ENCODE peak calls at places on chromosomes 4 and X, in nine cellular contexts. One of them, this sample, is unnamed.
A peak's percentile ranks its signal among the peaks of the same experiment; 100 is the strongest.

GRCh38 chrX:119401569-119401968 is 2.4 kb downstream of the SLC25A43 start:
- DNase-seq in Peyer's patch: no peak
- DNase-seq in CD8-positive, alpha-beta T cell: no peak
- DNase-seq in DND-41: no peak
- DNase-seq in mesenchymal stem cell: no peak
- DNase-seq in right lobe of liver: no peak
- DNase-seq in esophagus squamous epithelium: no peak
- DNase-seq in tibial nerve: no peak
- DNase-seq in SJCRH30: no peak
- DNase-seq in this sample: no peak

GRCh38 chr4:11429646-11430045 is 952 bp upstream of the HS3ST1 start:
- DNase-seq in Peyer's patch: no peak
- DNase-seq in CD8-positive, alpha-beta T cell: no peak
- DNase-seq in DND-41: no peak
- DNase-seq in mesenchymal stem cell: no peak
- DNase-seq in right lobe of liver: no peak
- DNase-seq in esophagus squamous epithelium: no peak
- DNase-seq in tibial nerve: no peak
- DNase-seq in SJCRH30: no peak
- DNase-seq in this sample: no peak

GRCh38 chr4:125703443-125703842 is 388.7 kb downstream of the FAT4 start:
- DNase-seq in Peyer's patch: no peak
- DNase-seq in CD8-positive, alpha-beta T cell: no peak
- DNase-seq in DND-41: no peak
- DNase-seq in mesenchymal stem cell: peak; percentile 47
- DNase-seq in right lobe of liver: no peak
- DNase-seq in esophagus squamous epithelium: no peak
- DNase-seq in tibial nerve: no peak
- DNase-seq in SJCRH30: no peak
- DNase-seq in this sample: no peak

GRCh38 chr4:156101571-156101970 is 147.9 kb upstream of the CTSO start:
- DNase-seq in Peyer's patch: no peak
- DNase-seq in CD8-positive, alpha-beta T cell: no peak
- DNase-seq in DND-41: no peak
- DNase-seq in mesenchymal stem cell: no peak
- DNase-seq in right lobe of liver: no peak
- DNase-seq in esophagus squamous epithelium: no peak
- DNase-seq in tibial nerve: no peak
- DNase-seq in SJCRH30: no peak
- DNase-seq in this sample: no peak

GRCh38 chr4:24260922-24261581 is 323.3 kb downstream of the DHX15 start:
- DNase-seq in Peyer's patch: no peak
- DNase-seq in CD8-positive, alpha-beta T cell: no peak
- DNase-seq in DND-41: no peak
- DNase-seq in mesenchymal stem cell: no peak
- DNase-seq in right lobe of liver: no peak
- DNase-seq in esophagus squamous epithelium: no peak
- DNase-seq in tibial nerve: peak; percentile 17
- DNase-seq in SJCRH30: no peak
- DNase-seq in this sample: no peak

GRCh38 chr4:73139991-73140390 is 70.5 kb upstream of the COX18 start:
- DNase-seq in Peyer's patch: no peak
- DNase-seq in CD8-positive, alpha-beta T cell: no peak
- DNase-seq in DND-41: no peak
- DNase-seq in mesenchymal stem cell: peak; percentile 38
- DNase-seq in right lobe of liver: no peak
- DNase-seq in esophagus squamous epithelium: no peak
- DNase-seq in tibial nerve: no peak
- DNase-seq in SJCRH30: peak; percentile 71
- DNase-seq in this sample: no peak

GRCh38 chr4:107133965-107134364 is 97.9 kb upstream of the DKK2 start:
- DNase-seq in Peyer's patch: no peak
- DNase-seq in CD8-positive, alpha-beta T cell: no peak
- DNase-seq in DND-41: no peak
- DNase-seq in mesenchymal stem cell: no peak
- DNase-seq in right lobe of liver: no peak
- DNase-seq in esophagus squamous epithelium: no peak
- DNase-seq in tibial nerve: no peak
- DNase-seq in SJCRH30: no peak
- DNase-seq in this sample: no peak

GRCh38 chr4:32499176-32499575 is 1779.0 kb downstream of the PCDH7 start:
- DNase-seq in Peyer's patch: no peak
- DNase-seq in CD8-positive, alpha-beta T cell: no peak
- DNase-seq in DND-41: no peak
- DNase-seq in mesenchymal stem cell: no peak
- DNase-seq in right lobe of liver: no peak
- DNase-seq in esophagus squamous epithelium: no peak
- DNase-seq in tibial nerve: no peak
- DNase-seq in SJCRH30: no peak
- DNase-seq in this sample: no peak

GRCh38 chr4:1047106-1047975 is 35.9 kb downstream of the FGFRL1 start:
- DNase-seq in Peyer's patch: peak; percentile 63
- DNase-seq in CD8-positive, alpha-beta T cell: no peak
- DNase-seq in DND-41: no peak
- DNase-seq in mesenchymal stem cell: no peak
- DNase-seq in right lobe of liver: peak; percentile 66
- DNase-seq in esophagus squamous epithelium: no peak
- DNase-seq in tibial nerve: no peak
- DNase-seq in SJCRH30: no peak
- DNase-seq in this sample: no peak

GRCh38 chrX:17024896-17025295 is 78.4 kb downstream of the REPS2 start:
- DNase-seq in Peyer's patch: peak; percentile 50
- DNase-seq in CD8-positive, alpha-beta T cell: no peak
- DNase-seq in DND-41: peak; percentile 4
- DNase-seq in mesenchymal stem cell: no peak
- DNase-seq in right lobe of liver: no peak
- DNase-seq in esophagus squamous epithelium: no peak
- DNase-seq in tibial nerve: no peak
- DNase-seq in SJCRH30: no peak
- DNase-seq in this sample: no peak

GRCh38 chr4:123127865-123128264 is 205.5 kb upstream of the NUDT6 start:
- DNase-seq in Peyer's patch: no peak
- DNase-seq in CD8-positive, alpha-beta T cell: no peak
- DNase-seq in DND-41: no peak
- DNase-seq in mesenchymal stem cell: peak; percentile 48
- DNase-seq in right lobe of liver: no peak
- DNase-seq in esophagus squamous epithelium: no peak
- DNase-seq in tibial nerve: no peak
- DNase-seq in SJCRH30: no peak
- DNase-seq in this sample: no peak

GRCh38 chr4:94453534-94453963 is 1.8 kb downstream of the PDLIM5 start:
- DNase-seq in Peyer's patch: no peak
- DNase-seq in CD8-positive, alpha-beta T cell: no peak
- DNase-seq in DND-41: no peak
- DNase-seq in mesenchymal stem cell: peak; percentile 52
- DNase-seq in right lobe of liver: no peak
- DNase-seq in esophagus squamous epithelium: no peak
- DNase-seq in tibial nerve: no peak
- DNase-seq in SJCRH30: no peak
- DNase-seq in this sample: no peak

GRCh38 chr4:94457692-94458106 is 6.0 kb downstream of the PDLIM5 start:
- DNase-seq in Peyer's patch: no peak
- DNase-seq in CD8-positive, alpha-beta T cell: no peak
- DNase-seq in DND-41: no peak
- DNase-seq in mesenchymal stem cell: peak; percentile 43
- DNase-seq in right lobe of liver: no peak
- DNase-seq in esophagus squamous epithelium: no peak
- DNase-seq in tibial nerve: no peak
- DNase-seq in SJCRH30: peak; percentile 29
- DNase-seq in this sample: no peak

GRCh38 chr4:94454405-94454804 is 2.7 kb downstream of the PDLIM5 start:
- DNase-seq in Peyer's patch: no peak
- DNase-seq in CD8-positive, alpha-beta T cell: no peak
- DNase-seq in DND-41: no peak
- DNase-seq in mesenchymal stem cell: peak; percentile 45
- DNase-seq in right lobe of liver: no peak
- DNase-seq in esophagus squamous epithelium: no peak
- DNase-seq in tibial nerve: no peak
- DNase-seq in SJCRH30: no peak
- DNase-seq in this sample: no peak

GRCh38 chr4:94452476-94453300 is 946 bp downstream of the PDLIM5 start:
- DNase-seq in Peyer's patch: peak; percentile 88
- DNase-seq in CD8-positive, alpha-beta T cell: peak; percentile 49
- DNase-seq in DND-41: no peak
- DNase-seq in mesenchymal stem cell: peak; percentile 88
- DNase-seq in right lobe of liver: peak; percentile 85
- DNase-seq in esophagus squamous epithelium: peak; percentile 5
- DNase-seq in tibial nerve: peak; percentile 77
- DNase-seq in SJCRH30: peak; percentile 85
- DNase-seq in this sample: peak; percentile 3

DNA sequence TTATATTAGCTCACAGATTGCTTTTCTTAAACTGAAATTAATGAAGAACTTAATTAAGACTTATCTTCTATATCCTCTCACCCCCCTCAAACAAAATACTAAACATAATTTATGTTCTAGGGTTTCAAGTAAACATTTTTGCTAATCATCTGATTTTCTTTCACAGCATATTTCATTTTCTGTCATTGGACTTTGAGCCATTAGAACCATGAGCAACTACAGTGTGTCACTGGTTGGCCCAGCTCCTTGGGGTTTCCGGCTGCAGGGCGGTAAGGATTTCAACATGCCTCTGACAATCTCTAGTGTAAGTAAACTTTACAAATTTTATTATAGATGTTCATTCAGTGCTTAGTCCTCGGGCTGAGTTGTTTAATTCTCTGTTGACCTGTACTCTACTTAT is 3.3 kb downstream of the PDLIM5 start:
- DNase-seq in Peyer's patch: peak; percentile 70
- DNase-seq in CD8-positive, alpha-beta T cell: no peak
- DNase-seq in DND-41: no peak
- DNase-seq in mesenchymal stem cell: peak; percentile 80
- DNase-seq in right lobe of liver: peak; percentile 76
- DNase-seq in esophagus squamous epithelium: no peak
- DNase-seq in tibial nerve: peak; percentile 23
- DNase-seq in SJCRH30: no peak
- DNase-seq in this sample: no peak
- H3K4me1 ChIP-seq in Peyer's patch: no peaks in the 10 kb centered on the region
- H3K4me1 ChIP-seq in CD8-positive, alpha-beta T cell: peaks cover 14% of the 10 kb centered on the region
- H3K4me1 ChIP-seq in DND-41: peaks cover 26% of the 10 kb centered on the region
- H3K4me1 ChIP-seq in mesenchymal stem cell: peaks cover 1% of the 10 kb centered on the region
- H3K4me1 ChIP-seq in right lobe of liver: no peaks in the 10 kb centered on the region
- H3K4me1 ChIP-seq in esophagus squamous epithelium: peaks cover 82% of the 10 kb centered on the region
- H3K4me1 ChIP-seq in tibial nerve: no peaks in the 10 kb centered on the region
- H3K4me1 ChIP-seq in SJCRH30: peaks cover 36% of the 10 kb centered on the region
- H3K4me1 ChIP-seq in this sample: peaks cover 18% of the 10 kb centered on the region

GRCh38 chrX:132480581-132481203 is 8.1 kb downstream of the MBNL3 start:
- DNase-seq in Peyer's patch: peak; percentile 42
- DNase-seq in CD8-positive, alpha-beta T cell: peak; percentile 57
- DNase-seq in DND-41: peak; percentile 70
- DNase-seq in mesenchymal stem cell: peak; percentile 85
- DNase-seq in right lobe of liver: peak; percentile 29
- DNase-seq in esophagus squamous epithelium: no peak
- DNase-seq in tibial nerve: no peak
- DNase-seq in SJCRH30: no peak
- DNase-seq in this sample: peak; percentile 56
- H3K4me3 ChIP-seq in Peyer's patch: peak overlapping the region; percentile 39
- H3K4me3 ChIP-seq in CD8-positive, alpha-beta T cell: peak overlapping the region; percentile 52
- H3K4me3 ChIP-seq in DND-41: no peak overlapping the region
- H3K4me3 ChIP-seq in mesenchymal stem cell: peak overlapping the region; percentile 50
- H3K4me3 ChIP-seq in right lobe of liver: peak overlapping the region; percentile 2
- H3K4me3 ChIP-seq in esophagus squamous epithelium: peak overlapping the region; percentile 37
- H3K4me3 ChIP-seq in tibial nerve: peak overlapping the region; percentile 38
- H3K4me3 ChIP-seq in SJCRH30: peak overlapping the region; percentile 47
- H3K4me3 ChIP-seq in this sample: peak overlapping the region; percentile 58

GRCh38 chr4:30396772-30397475 is 323.2 kb upstream of the PCDH7 start:
- DNase-seq in Peyer's patch: no peak
- DNase-seq in CD8-positive, alpha-beta T cell: no peak
- DNase-seq in DND-41: no peak
- DNase-seq in mesenchymal stem cell: peak; percentile 22
- DNase-seq in right lobe of liver: no peak
- DNase-seq in esophagus squamous epithelium: no peak
- DNase-seq in tibial nerve: no peak
- DNase-seq in SJCRH30: no peak
- DNase-seq in this sample: no peak
- H3K9me3 ChIP-seq in Peyer's patch: no peaks in the 10 kb centered on the region
- H3K9me3 ChIP-seq in CD8-positive, alpha-beta T cell: no peaks in the 10 kb centered on the region
- H3K9me3 ChIP-seq in DND-41: peaks cover 5% of the 10 kb centered on the region
- H3K9me3 ChIP-seq in mesenchymal stem cell: peaks cover 9% of the 10 kb centered on the region
- H3K9me3 ChIP-seq in right lobe of liver: no peaks in the 10 kb centered on the region
- H3K9me3 ChIP-seq in esophagus squamous epithelium: peaks cover 5% of the 10 kb centered on the region
- H3K9me3 ChIP-seq in tibial nerve: no peaks in the 10 kb centered on the region
- H3K9me3 ChIP-seq in SJCRH30: peaks cover 25% of the 10 kb centered on the region
- H3K9me3 ChIP-seq in this sample: no peaks in the 10 kb centered on the region

GRCh38 chr4:59200992-59201391 is 1999.1 kb upstream of the ADGRL3 start:
- DNase-seq in Peyer's patch: no peak
- DNase-seq in CD8-positive, alpha-beta T cell: no peak
- DNase-seq in DND-41: no peak
- DNase-seq in mesenchymal stem cell: no peak
- DNase-seq in right lobe of liver: no peak
- DNase-seq in esophagus squamous epithelium: no peak
- DNase-seq in tibial nerve: no peak
- DNase-seq in SJCRH30: no peak
- DNase-seq in this sample: no peak
- H3K4me1 ChIP-seq in Peyer's patch: no peaks in the 10 kb centered on the region
- H3K4me1 ChIP-seq in CD8-positive, alpha-beta T cell: no peaks in the 10 kb centered on the region
- H3K4me1 ChIP-seq in DND-41: no peaks in the 10 kb centered on the region
- H3K4me1 ChIP-seq in mesenchymal stem cell: no peaks in the 10 kb centered on the region
- H3K4me1 ChIP-seq in right lobe of liver: no peaks in the 10 kb centered on the region
- H3K4me1 ChIP-seq in esophagus squamous epithelium: no peaks in the 10 kb centered on the region
- H3K4me1 ChIP-seq in tibial nerve: no peaks in the 10 kb centered on the region
- H3K4me1 ChIP-seq in SJCRH30: peaks cover 4% of the 10 kb centered on the region
- H3K4me1 ChIP-seq in this sample: no peaks in the 10 kb centered on the region

DNA sequence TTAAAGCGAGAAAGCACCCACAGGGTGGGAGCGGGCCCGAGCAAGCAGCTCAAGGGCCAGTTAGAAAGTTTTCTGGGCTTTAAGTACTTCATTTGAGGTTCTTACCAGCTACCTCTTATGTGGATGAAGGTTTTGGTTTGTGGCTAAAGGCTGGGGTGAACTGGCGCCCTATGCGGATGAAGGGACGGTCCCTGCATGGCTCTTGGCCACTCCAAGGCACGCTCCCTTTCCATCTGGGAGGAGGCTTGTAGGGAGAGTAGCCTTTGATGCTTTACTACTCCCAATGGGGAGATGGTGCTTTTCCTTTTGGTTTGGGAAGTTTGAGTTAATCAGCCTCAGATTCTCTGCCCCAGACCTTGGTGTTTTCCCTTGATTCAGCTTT is 17.7 kb downstream of the MRFAP1 start:
- DNase-seq in Peyer's patch: no peak
- DNase-seq in CD8-positive, alpha-beta T cell: no peak
- DNase-seq in DND-41: no peak
- DNase-seq in mesenchymal stem cell: no peak
- DNase-seq in right lobe of liver: no peak
- DNase-seq in esophagus squamous epithelium: no peak
- DNase-seq in tibial nerve: no peak
- DNase-seq in SJCRH30: no peak
- DNase-seq in this sample: no peak
- H3K4me3 ChIP-seq in Peyer's patch: peak overlapping the region; percentile 45
- H3K4me3 ChIP-seq in CD8-positive, alpha-beta T cell: peak overlapping the region; percentile 43
- H3K4me3 ChIP-seq in DND-41: no peak overlapping the region
- H3K4me3 ChIP-seq in mesenchymal stem cell: peak overlapping the region; percentile 74
- H3K4me3 ChIP-seq in right lobe of liver: no peak overlapping the region
- H3K4me3 ChIP-seq in esophagus squamous epithelium: peak overlapping the region; percentile 50
- H3K4me3 ChIP-seq in tibial nerve: peak overlapping the region; percentile 55
- H3K4me3 ChIP-seq in SJCRH30: no peak overlapping the region
- H3K4me3 ChIP-seq in this sample: no peak overlapping the region

This sample was measured in CD8-positive, alpha-beta memory T cell.